ENCODE peak calls at places on chromosomes 11 and 22, in four cellular contexts. L, F, P and T are unnamed samples.

GRCh38 chr22:48931452-48931851 is 896.2 kb downstream of the BRD1 start:
- DNase-seq in L (no peak), F (no peak), P (no peak), T (no peak)

GRCh38 chr22:28239941-28240340 is 320.9 kb upstream of the PITPNB start:
- DNase-seq in L (no peak), F (no peak), P (no peak), T (no peak)

GRCh38 chr11:35009191-35009940 is 92.9 kb downstream of the PDHX start:
- DNase-seq in L (no peak), F (no peak), P (no peak), T (no peak)

GRCh38 chr11:132217856-132218255 is 847.4 kb downstream of the NTM start:
- DNase-seq in L (no peak), F (no peak), P (no peak), T (no peak)

GRCh38 chr11:70180906-70181305 is 22.2 kb upstream of the FADD start:
- DNase-seq in L (no peak), F (no peak), P (no peak), T (no peak)

GRCh38 chr11:78372114-78372768 is 45.4 kb downstream of the GAB2 start:
- DNase-seq in L (no peak), F (no peak), P (no peak), T (no peak)

GRCh38 chr11:15472405-15472799 is 357.7 kb downstream of the INSC start:
- DNase-seq in L (no peak), F (no peak), P (no peak), T (no peak)

GRCh38 chr11:7973011-7973410 is 7.8 kb upstream of the NLRP10 start:
- DNase-seq in L (no peak), F (no peak), P (no peak), T (no peak)

GRCh38 chr11:79461144-79461543 is 20.3 kb upstream of the TENM4 start:
- DNase-seq in L (peak), F (no peak), P (no peak), T (no peak)

GRCh38 chr11:110801328-110801727 is 89.1 kb upstream of the ARHGAP20 start:
- DNase-seq in L (no peak), F (no peak), P (no peak), T (no peak)

GRCh38 chr11:70158201-70158600 is 44.9 kb upstream of the FADD start:
- DNase-seq in L (peak), F (no peak), P (no peak), T (no peak)

GRCh38 chr11:9972917-9973504 is 309.1 kb downstream of the SWAP70 start:
- DNase-seq in L (peak), F (no peak), P (no peak), T (no peak)

GRCh38 chr11:7004482-7004881 is 15.7 kb downstream of the ZNF214 start:
- DNase-seq in L (no peak), F (no peak), P (no peak), T (no peak)

GRCh38 chr11:114441921-114442320 is 2.7 kb downstream of the REXO2 start:
- DNase-seq in L (no peak), F (no peak), P (no peak), T (no peak)

GRCh38 chr11:114438303-114438702 is 964 bp upstream of the REXO2 start:
- DNase-seq in L (no peak), F (no peak), P (no peak), T (no peak)

GRCh38 chr11:114440971-114441810 is 1.9 kb downstream of the REXO2 start:
- DNase-seq in L (no peak), F (no peak), P (no peak), T (no peak)

GRCh38 chr11:114440121-114440860 is 1.0 kb downstream of the REXO2 start:
- DNase-seq in L (peak), F (no peak), P (no peak), T (no peak)

GRCh38 chr11:114439229-114440120 is at the start of gene REXO2:
- DNase-seq in L (peak), F (peak), P (peak), T (peak)
- TF ChIP-seq CTCF in L (peak), F (no peak), P (no peak), T (no peak)

DNA sequence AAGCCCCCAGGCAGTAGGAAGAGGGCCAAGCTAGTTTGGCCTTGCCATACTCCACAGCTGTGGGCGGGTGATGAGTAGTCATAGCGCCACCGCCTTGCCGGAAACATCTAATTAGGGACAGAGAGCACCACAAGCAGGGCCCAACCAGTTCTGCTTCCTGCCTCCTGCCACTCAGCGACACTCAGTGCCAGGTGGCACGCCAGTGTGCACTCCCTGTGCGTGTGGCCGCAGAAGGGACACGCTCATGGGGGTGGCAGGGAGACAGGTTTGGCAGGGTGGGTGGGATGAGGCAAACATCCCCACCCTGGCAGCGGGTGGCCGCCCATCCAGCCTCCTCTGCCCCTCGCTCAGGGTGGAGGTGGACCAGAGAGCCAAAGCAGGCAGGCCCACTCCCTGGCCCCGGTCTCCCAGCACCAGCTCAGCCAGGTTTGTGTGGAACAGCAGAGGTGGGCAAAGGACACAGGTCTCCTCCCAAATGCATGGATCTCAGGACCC is 4.9 kb downstream of the OVOL1 start:
- DNase-seq in L (no peak), F (no peak), P (no peak), T (peak)
- TF ChIP-seq CTCF in L (no peak), F (no peak), P (no peak), T (no peak)

GRCh38 chr22:42904049-42904448 is 47.0 kb upstream of the ARFGAP3 start:
- DNase-seq in L (no peak), F (no peak), P (no peak), T (no peak)

GRCh38 chr22:42905217-42905616 is 48.1 kb upstream of the ARFGAP3 start:
- DNase-seq in L (no peak), F (no peak), P (no peak), T (no peak)

GRCh38 chr22:42905702-42906183 is 48.7 kb upstream of the ARFGAP3 start:
- DNase-seq in L (no peak), F (no peak), P (no peak), T (no peak)

GRCh38 chr22:42901790-42902508 is 44.9 kb upstream of the ARFGAP3 start:
- DNase-seq in L (no peak), F (no peak), P (no peak), T (no peak)

GRCh38 chr22:42902875-42903510 is 45.9 kb upstream of the ARFGAP3 start:
- DNase-seq in L (peak), F (no peak), P (no peak), T (no peak)
- TF ChIP-seq CTCF in L (no peak), F (no peak), P (no peak), T (no peak)

GRCh38 chr11:26527685-26528084 is 44.4 kb downstream of the MUC15 start:
- DNase-seq in L (no peak), F (no peak), P (no peak), T (no peak)

DNA sequence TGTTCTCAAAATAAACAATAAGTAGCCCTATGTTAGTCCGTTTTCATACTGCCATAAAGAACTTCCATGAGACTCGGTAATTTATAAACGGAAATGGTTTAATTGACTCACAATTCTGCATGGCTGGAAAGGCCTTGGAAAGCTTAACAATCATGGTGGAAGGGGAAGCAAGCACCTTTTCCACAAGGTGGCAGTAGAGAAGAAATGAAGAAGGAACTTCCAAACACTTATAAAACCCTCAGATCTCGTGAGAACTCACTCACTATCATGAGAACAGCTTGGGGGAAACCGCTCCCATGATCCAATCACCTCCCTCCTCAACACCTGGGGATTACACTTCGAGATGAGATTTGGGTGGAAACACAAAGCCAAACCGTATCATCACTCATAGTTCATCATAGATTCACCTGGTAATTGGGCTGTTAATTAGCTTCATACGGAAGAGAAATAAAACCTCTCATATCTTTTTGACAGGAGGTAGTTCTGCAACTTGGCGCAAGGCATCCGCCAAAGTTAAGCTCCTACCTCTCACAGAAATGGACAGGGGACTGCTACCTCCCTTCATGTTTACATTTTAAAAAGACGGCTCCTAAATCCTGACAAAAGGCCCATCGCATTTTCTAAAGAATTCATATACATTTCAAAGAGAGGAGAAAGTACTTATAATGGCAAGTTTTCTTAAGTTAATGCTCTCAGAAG is 49.0 kb downstream of the MUC15 start:
- DNase-seq in L (no peak), F (no peak), P (no peak), T (no peak)
- TF ChIP-seq CTCF in L (peak), F (no peak), P (no peak), T (no peak)

GRCh38 chr11:75245356-75246005 is 4.9 kb downstream of the TPBGL start:
- DNase-seq in L (peak), F (no peak), P (no peak), T (no peak)
- TF ChIP-seq CTCF in L (no peak), F (no peak), P (no peak), T (no peak)

GRCh38 chr22:43006016-43006505 is 8.9 kb downstream of the PACSIN2 start:
- DNase-seq in L (no peak), F (no peak), P (no peak), T (no peak)
- TF ChIP-seq CTCF in L (no peak), F (no peak), P (no peak), T (no peak)

DNA sequence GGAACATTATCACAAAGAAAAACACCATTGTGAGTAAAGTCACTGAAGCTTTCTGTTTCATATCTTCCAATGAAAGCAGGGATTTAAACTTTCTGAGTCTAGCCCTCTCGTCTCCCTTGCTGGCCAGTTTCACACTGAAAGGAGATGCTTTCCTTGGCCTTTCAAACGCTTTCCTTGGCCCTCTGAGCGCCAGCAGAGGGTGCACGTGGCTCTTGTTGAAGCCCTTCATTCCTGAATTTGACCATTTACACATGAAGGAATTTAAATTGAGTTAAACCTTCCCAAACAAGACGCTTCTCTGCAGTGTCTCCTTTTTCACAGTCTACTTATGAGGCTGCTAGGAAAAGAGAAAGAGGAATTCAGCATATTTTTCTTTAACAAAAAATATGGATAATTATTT is 21.5 kb downstream of the NNMT start:
- DNase-seq in L (peak), F (no peak), P (no peak), T (no peak)
- TF ChIP-seq CTCF in L (peak), F (no peak), P (no peak), T (no peak)